ENCODE peak calls at places on chromosomes 13 and 19, in six cellular contexts. F is right lobe of liver; L is ovary; E is fibroblast of lung; U is CD4-positive, CD25-positive, alpha-beta regulatory T cell; G is colonic mucosa. Y is an unnamed sample.

GRCh38 chr13:36345438-36346221 is 564 bp downstream of the SPART start:
- DNase-seq in F (peak; percentile 65), L (peak; percentile 88), E (peak; percentile 87), U (peak; percentile 28), G (peak; percentile 51), Y (peak; percentile 94)

GRCh38 chr13:25587581-25587980 is 215.8 kb downstream of the ATP8A2 start:
- DNase-seq in F (no peak), L (no peak), E (no peak), U (no peak), G (no peak), Y (no peak)

GRCh38 chr13:23292596-23292995 is 111.8 kb downstream of the SGCG start:
- DNase-seq in F (no peak), L (no peak), E (peak; percentile 12), U (no peak), G (no peak), Y (no peak)

GRCh38 chr19:5113101-5113557 is 144.2 kb downstream of the KDM4B start:
- DNase-seq in F (no peak), L (no peak), E (peak; percentile 81), U (no peak), G (no peak), Y (no peak)

GRCh38 chr19:46944918-46945628 is 74.6 kb upstream of the NPAS1 start:
- DNase-seq in F (peak; percentile 60), L (peak; percentile 56), E (peak; percentile 70), U (no peak), G (peak; percentile 53), Y (peak; percentile 82)

GRCh38 chr13:76048675-76049396 is 412.7 kb downstream of the LMO7 start:
- DNase-seq in F (no peak), L (no peak), E (no peak), U (no peak), G (no peak), Y (no peak)

GRCh38 chr19:45507864-45508680 is 793 bp downstream of the VASP start:
- DNase-seq in F (peak; percentile 72), L (peak; percentile 52), E (peak; percentile 44), U (peak; percentile 50), G (peak; percentile 74), Y (peak; percentile 59)

GRCh38 chr19:50836543-50837195 is 3.3 kb upstream of the KLK15 start:
- DNase-seq in F (no peak), L (no peak), E (no peak), U (no peak), G (no peak), Y (no peak)

GRCh38 chr13:73215807-73216206 is 157.0 kb downstream of the KLF5 start:
- DNase-seq in F (no peak), L (no peak), E (peak; percentile 91), U (no peak), G (no peak), Y (no peak)

GRCh38 chr19:51116736-51117135 is 8.0 kb upstream of the SIGLEC9 start:
- DNase-seq in F (peak; percentile 6), L (no peak), E (no peak), U (no peak), G (no peak), Y (no peak)

GRCh38 chr13:52067237-52067636 is 42.7 kb downstream of the UTP14C start:
- DNase-seq in F (no peak), L (no peak), E (no peak), U (no peak), G (no peak), Y (no peak)

GRCh38 chr19:31185261-31185660 is 164.0 kb downstream of the TSHZ3 start:
- DNase-seq in F (no peak), L (no peak), E (no peak), U (no peak), G (no peak), Y (no peak)

GRCh38 chr13:45238945-45239795 is 38.3 kb upstream of the KCTD4 start:
- DNase-seq in F (no peak), L (no peak), E (peak; percentile 77), U (no peak), G (no peak), Y (no peak)

GRCh38 chr19:15323496-15324235 is 8.7 kb downstream of the BRD4 start:
- DNase-seq in F (peak; percentile 66), L (peak; percentile 55), E (peak; percentile 34), U (no peak), G (peak; percentile 64), Y (peak; percentile 75)

GRCh38 chr13:96824110-96824509 is 170.2 kb downstream of the OXGR1 start:
- DNase-seq in F (no peak), L (no peak), E (peak; percentile 1), U (no peak), G (no peak), Y (no peak)

GRCh38 chr19:23033721-23034120 is 30.7 kb upstream of the ZNF728 start:
- DNase-seq in F (no peak), L (no peak), E (no peak), U (no peak), G (no peak), Y (no peak)

GRCh38 chr13:41111454-41111853 is 21.1 kb downstream of the KBTBD6 start:
- DNase-seq in F (no peak), L (no peak), E (no peak), U (no peak), G (no peak), Y (peak; percentile 62)

GRCh38 chr13:44759222-44759721 is 183.1 kb upstream of the TSC22D1 start:
- DNase-seq in F (no peak), L (no peak), E (peak; percentile 52), U (no peak), G (peak; percentile 51), Y (no peak)

GRCh38 chr13:110001622-110002275 is 215.4 kb upstream of the IRS2 start:
- DNase-seq in F (no peak), L (no peak), E (peak; percentile 77), U (no peak), G (no peak), Y (no peak)

GRCh38 chr13:51764184-51765141 is 39.5 kb downstream of the DHRS12 start:
- DNase-seq in F (no peak), L (peak; percentile 62), E (peak; percentile 81), U (peak; percentile 42), G (peak; percentile 50), Y (no peak)

GRCh38 chr13:92175330-92175729 is 776.9 kb downstream of the GPC5 start:
- DNase-seq in F (no peak), L (peak; percentile 44), E (peak; percentile 80), U (no peak), G (peak; percentile 20), Y (peak; percentile 22)

GRCh38 chr19:29690842-29691241 is 24.2 kb downstream of the C19orf12 start:
- DNase-seq in F (no peak), L (no peak), E (peak; percentile 34), U (peak; percentile 34), G (no peak), Y (no peak)

GRCh38 chr19:36646746-36647145 is 19.9 kb downstream of the ZNF461 start:
- DNase-seq in F (no peak), L (no peak), E (no peak), U (no peak), G (no peak), Y (no peak)

GRCh38 chr19:13844130-13844631 is 32.8 kb upstream of the NANOS3 start:
- DNase-seq in F (no peak), L (peak; percentile 45), E (no peak), U (no peak), G (peak; percentile 44), Y (no peak)

GRCh38 chr19:13847900-13848677 is 28.8 kb upstream of the NANOS3 start:
- DNase-seq in F (no peak), L (no peak), E (no peak), U (no peak), G (no peak), Y (no peak)

GRCh38 chr19:13847033-13847899 is 29.7 kb upstream of the NANOS3 start:
- DNase-seq in F (peak; percentile 89), L (peak; percentile 96), E (peak; percentile 91), U (peak; percentile 91), G (peak; percentile 92), Y (peak; percentile 93)

GRCh38 chr19:13848811-13849241 is 28.1 kb upstream of the NANOS3 start:
- DNase-seq in F (no peak), L (peak; percentile 41), E (no peak), U (no peak), G (peak; percentile 38), Y (no peak)

GRCh38 chr19:13846533-13847032 is 30.4 kb upstream of the NANOS3 start:
- DNase-seq in F (peak; percentile 89), L (peak; percentile 79), E (peak; percentile 94), U (peak; percentile 99), G (peak; percentile 83), Y (peak; percentile 94)
- H3K4me3 ChIP-seq in F (no peak overlapping the region), L (peak overlapping the region; percentile 62), E (peak overlapping the region; percentile 59), U (peak overlapping the region; percentile 59), G (peak overlapping the region; percentile 45), Y (peak overlapping the region; percentile 57)

GRCh38 chr13:98500963-98501421 is 75.9 kb downstream of the STK24 start:
- DNase-seq in F (no peak), L (no peak), E (no peak), U (no peak), G (no peak), Y (no peak)

GRCh38 chr13:98504029-98504351 is 72.9 kb downstream of the STK24 start:
- DNase-seq in F (no peak), L (no peak), E (no peak), U (no peak), G (no peak), Y (no peak)

GRCh38 chr13:98506343-98507059 is 70.4 kb downstream of the STK24 start:
- DNase-seq in F (peak; percentile 85), L (no peak), E (peak; percentile 11), U (no peak), G (no peak), Y (no peak)

GRCh38 chr13:98504371-98504963 is 72.4 kb downstream of the STK24 start:
- DNase-seq in F (no peak), L (no peak), E (no peak), U (no peak), G (no peak), Y (no peak)

DNA sequence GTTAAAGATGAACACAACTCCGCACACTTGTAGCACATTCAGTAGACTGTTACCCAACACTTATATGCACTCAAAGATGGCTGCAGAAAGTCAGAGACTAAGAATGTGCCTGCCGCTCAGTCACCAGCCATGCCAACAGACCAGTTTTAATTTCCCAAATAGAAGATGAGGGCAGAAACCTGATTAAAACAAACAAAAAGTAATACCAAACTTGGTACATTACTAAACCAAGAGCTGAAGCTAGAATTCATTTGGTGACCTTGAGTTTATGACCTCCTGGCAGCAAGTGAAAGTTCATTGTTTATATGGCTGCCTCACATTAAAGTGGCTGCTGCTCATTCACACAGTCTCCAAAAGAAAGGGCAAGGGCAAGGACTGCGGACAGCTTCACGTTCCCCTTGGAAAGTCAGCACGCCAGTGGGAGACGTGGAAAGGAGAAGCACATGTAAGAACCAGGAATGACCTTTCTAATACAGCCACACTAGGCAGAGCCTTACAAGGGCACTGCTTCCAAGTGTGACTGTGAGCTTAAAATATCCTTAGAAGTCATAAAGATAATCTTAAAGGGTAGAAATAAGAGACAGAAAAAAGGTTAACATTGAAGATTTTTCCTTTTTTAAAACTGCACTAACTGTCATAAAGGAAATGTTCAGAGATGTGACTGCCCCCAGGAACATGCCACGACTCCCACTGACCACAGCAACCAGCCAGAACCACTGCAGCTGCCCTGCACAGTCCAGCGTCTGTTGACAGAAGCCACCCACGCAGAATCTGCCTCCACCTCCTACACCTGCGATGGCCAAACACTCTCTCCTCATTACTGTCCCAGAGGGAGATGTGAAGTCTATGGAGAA is 73.5 kb downstream of the STK24 start:
- DNase-seq in F (peak; percentile 76), L (no peak), E (peak; percentile 28), U (no peak), G (no peak), Y (peak; percentile 43)
- H3K4me1 ChIP-seq in F (peaks cover 3% of the 10 kb centered on the region), L (peaks cover 30% of the 10 kb centered on the region), E (peaks cover 27% of the 10 kb centered on the region), U (peaks cover 28% of the 10 kb centered on the region), G (peaks cover 16% of the 10 kb centered on the region), Y (peaks cover 67% of the 10 kb centered on the region)

GRCh38 chr13:20037908-20038307 is 79.4 kb downstream of the ZMYM2 start:
- DNase-seq in F (no peak), L (no peak), E (no peak), U (no peak), G (no peak), Y (no peak)
- H3K27ac ChIP-seq in F (no peak overlapping the region), L (no peak overlapping the region), E (no peak overlapping the region), U (no peak overlapping the region), G (no peak overlapping the region), Y (no peak overlapping the region)

GRCh38 chr19:54691582-54692293 is 29.0 kb downstream of the LILRB4 start:
- DNase-seq in F (no peak), L (no peak), E (no peak), U (no peak), G (no peak), Y (no peak)
- H3K4me3 ChIP-seq in F (no peak overlapping the region), L (no peak overlapping the region), E (no peak overlapping the region), U (no peak overlapping the region), G (no peak overlapping the region), Y (no peak overlapping the region)